ENCODE peak calls at places on chromosomes 16 and 17, in seven cellular contexts. F, S, R, I, P, Q and J are unnamed samples.

GRCh38 chr16:84860383-84860782 is 40.6 kb downstream of the CRISPLD2 start:
- DNase-seq in Q (no peak), R (no peak), F (no peak), S (no peak), P (no peak), I (no peak), J (no peak)

GRCh38 chr16:391885-392335 is 5.1 kb upstream of the NME4 start:
- DNase-seq in Q (peak), I (peak), R (no peak), P (peak), F (peak), S (peak), J (peak)

GRCh38 chr16:23784811-23785447 is 30.1 kb downstream of the CHP2 start:
- DNase-seq in Q (no peak), P (no peak), R (no peak), F (no peak), I (peak), S (no peak), J (peak)

GRCh38 chr17:258906-259305 is 77.5 kb upstream of the DOC2B start:
- DNase-seq in R (no peak), S (no peak), I (no peak), P (no peak), Q (no peak), F (no peak), J (no peak)

GRCh38 chr16:50741808-50742520 is at the start of gene CYLD:
- DNase-seq in R (peak), I (peak), F (peak), Q (peak), P (peak), S (peak), J (peak)

GRCh38 chr16:14628806-14629611 is 1.1 kb downstream of the PARN start:
- DNase-seq in R (no peak), I (no peak), F (no peak), Q (peak), S (no peak), P (no peak), J (no peak)

GRCh38 chr17:19513897-19514488 is 19.7 kb upstream of the SLC47A1 start:
- DNase-seq in S (peak), I (peak), R (peak), P (peak), Q (peak), F (peak), J (peak)

GRCh38 chr16:85898521-85899442 is at the start of gene IRF8:
- DNase-seq in P (peak), S (peak), R (no peak), I (no peak), F (no peak), Q (peak), J (no peak)

GRCh38 chr16:79600636-79601091 is at the start of gene MAF:
- DNase-seq in R (peak), I (peak), P (peak), Q (peak), F (peak), S (peak), J (peak)

GRCh38 chr16:68370921-68371651 is 60.3 kb downstream of the PRMT7 start:
- DNase-seq in S (no peak), F (no peak), P (peak), R (no peak), Q (no peak), I (no peak), J (no peak)

DNA sequence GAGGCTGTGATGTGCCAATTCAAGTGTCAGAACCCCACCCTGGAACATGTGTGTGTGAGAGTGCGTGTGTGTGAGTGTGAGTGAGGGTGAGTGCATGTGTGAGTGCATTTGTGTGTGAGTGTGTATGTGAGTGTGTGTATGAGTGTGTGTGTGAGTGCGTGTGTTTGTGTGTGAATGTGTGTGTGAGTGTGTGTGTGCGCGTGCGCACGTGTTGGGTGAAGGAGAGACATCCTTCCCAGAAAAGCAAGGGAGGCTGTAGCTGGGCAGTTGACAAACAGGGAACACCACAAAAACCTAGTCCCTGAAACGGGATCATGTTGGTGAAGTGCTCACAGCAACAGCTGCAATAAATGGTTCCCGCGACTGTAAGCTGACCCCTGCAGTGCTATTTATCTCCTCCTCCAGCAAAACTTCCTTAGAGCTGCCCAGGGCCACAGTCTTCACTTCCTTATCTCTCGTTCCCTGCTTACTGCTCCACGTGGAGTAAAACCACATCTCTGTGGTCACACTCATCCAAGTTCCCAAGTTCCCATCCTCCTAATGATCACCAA is 40.1 kb upstream of the RPL38 start:
- DNase-seq in R (no peak), S (peak), F (no peak), P (no peak), Q (peak), I (no peak), J (no peak)
- H3K4me3 ChIP-seq in R (no peak), S (no peak), F (no peak), P (no peak), Q (no peak), I (no peak), J (no peak)

DNA sequence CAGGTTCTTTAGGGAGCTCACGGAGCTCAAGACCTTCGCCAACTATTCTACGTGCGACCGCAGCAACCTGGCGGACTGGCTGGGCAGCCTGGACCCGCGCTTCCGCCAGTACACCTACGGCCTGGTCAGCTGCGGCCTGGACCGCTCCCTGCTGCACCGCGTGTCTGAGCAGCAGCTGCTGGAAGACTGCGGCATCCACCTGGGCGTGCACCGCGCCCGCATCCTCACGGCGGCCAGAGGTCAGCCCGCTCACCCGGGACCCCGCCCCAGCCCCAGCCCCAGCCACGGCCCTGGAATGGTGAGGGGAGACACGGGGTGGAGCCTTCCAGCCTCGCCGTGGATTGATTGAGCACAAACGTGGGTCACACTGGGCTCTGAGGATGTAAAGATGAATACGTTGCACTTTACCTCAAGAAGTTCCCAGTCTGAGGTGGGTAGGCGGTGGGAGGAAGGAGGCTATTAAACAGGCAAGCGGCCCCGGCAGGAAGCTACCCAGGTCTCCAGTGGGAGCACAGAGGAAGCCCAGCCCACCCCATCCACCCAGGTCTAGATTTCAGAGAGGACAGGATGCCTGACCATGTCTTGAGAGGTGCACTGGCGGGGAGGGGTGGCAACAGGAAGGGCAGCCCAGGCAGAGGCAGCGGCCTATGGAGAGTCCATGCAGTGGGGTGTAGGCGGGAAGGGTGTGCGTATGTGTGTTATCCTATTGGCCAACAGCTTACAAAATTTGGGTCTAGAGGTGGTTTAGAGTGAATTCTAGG is 13.7 kb downstream of the SARM1 start:
- DNase-seq in Q (peak), F (no peak), S (peak), P (no peak), I (peak), R (no peak), J (no peak)
- H3K4me3 ChIP-seq in Q (peak), F (no peak), S (peak), P (peak), I (peak), R (peak), J (peak)

GRCh38 chr17:78357177-78357586 is 2.7 kb downstream of the SOCS3 start:
- DNase-seq in P (no peak), F (peak), S (no peak), R (no peak), Q (no peak), I (peak), J (no peak)
- H3K4me3 ChIP-seq in P (peak), F (peak), S (no peak), R (no peak), Q (peak), I (peak), J (peak)

DNA sequence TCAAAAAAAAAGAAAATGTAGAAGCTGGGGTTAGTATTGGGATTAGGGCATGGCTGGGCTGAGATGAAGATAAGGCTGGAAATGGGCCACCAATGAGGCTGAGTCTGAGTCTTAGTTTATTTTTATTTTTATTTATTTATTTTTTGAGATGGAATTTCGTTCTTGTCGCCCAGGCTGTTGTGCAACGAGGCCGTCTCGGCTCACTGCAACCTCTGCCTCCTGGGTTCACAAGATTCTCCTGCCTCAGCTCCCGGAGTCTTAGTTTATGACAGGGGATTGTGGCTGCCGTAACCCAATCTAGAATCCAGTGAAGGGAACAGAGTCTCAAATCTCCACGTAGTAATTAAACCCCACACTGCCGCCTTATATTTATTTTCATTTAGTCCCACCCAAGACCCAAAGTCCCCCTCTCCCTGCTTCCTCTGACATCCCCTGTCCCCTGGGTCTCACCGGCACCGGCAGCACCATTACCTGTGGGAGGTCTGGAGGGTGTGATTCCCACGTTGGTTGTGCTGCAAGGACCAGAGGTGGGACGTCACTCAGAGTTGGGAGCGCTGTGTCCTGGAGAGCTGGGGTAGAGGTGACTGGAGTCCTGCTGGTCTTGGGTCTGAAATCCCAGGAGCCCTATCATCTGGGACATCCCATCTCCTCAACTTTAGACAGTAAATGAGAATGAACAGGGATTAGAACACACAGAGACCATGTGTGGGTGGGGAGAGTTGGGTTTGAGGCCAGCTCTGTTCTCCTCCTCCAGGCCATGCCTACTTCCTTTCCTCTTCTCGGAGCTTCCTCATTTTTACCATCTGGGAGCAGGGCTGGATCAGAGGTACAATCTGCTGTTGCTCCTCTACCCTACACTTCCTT is at the start of gene CLEC10A:
- DNase-seq in S (no peak), F (no peak), Q (no peak), P (no peak), I (no peak), R (no peak), J (no peak)
- H3K4me3 ChIP-seq in S (no peak), F (no peak), Q (no peak), P (no peak), I (no peak), R (no peak), J (no peak)

GRCh38 chr17:77247609-77248008 is 106.8 kb downstream of the SEC14L1 start:
- DNase-seq in Q (no peak), S (no peak), F (no peak), P (no peak), R (no peak), I (no peak), J (no peak)

GRCh38 chr17:77248216-77249054 is 107.7 kb downstream of the SEC14L1 start:
- DNase-seq in S (no peak), I (no peak), F (no peak), Q (no peak), P (no peak), R (no peak), J (no peak)

GRCh38 chr17:77247048-77247541 is 106.3 kb downstream of the SEC14L1 start:
- DNase-seq in I (peak), S (peak), F (peak), Q (peak), R (peak), P (peak), J (no peak)

GRCh38 chr17:77245162-77245926 is 104.6 kb downstream of the SEC14L1 start:
- DNase-seq in I (no peak), F (no peak), P (no peak), S (no peak), R (no peak), Q (no peak), J (no peak)

GRCh38 chr17:77246110-77247047 is 105.6 kb downstream of the SEC14L1 start:
- DNase-seq in I (no peak), S (no peak), F (no peak), Q (no peak), P (peak), R (no peak), J (no peak)
- H3K4me3 ChIP-seq in I (peak), S (peak), F (peak), Q (peak), P (peak), R (no peak), J (peak)